ENCODE peak calls at places on chromosomes 4 and X, in four cellular contexts. X is H1, Q is endothelial cell of umbilical vein, T is K562. N is an unnamed sample. For H3K27me3, the result is how much of the 10 kb centered on the place peaks cover.

GRCh38 chr4:4631150-4631549 is 89.3 kb upstream of the STX18 start:
- DNase-seq in Q (no peak), T (no peak), X (no peak), N (no peak)

GRCh38 chrX:72366746-72367145 is 61.0 kb upstream of the CITED1 start:
- DNase-seq in T (no peak), X (no peak), Q (no peak), N (no peak)

GRCh38 chrX:6012357-6012756 is 216.3 kb downstream of the NLGN4X start:
- DNase-seq in X (no peak), T (no peak), Q (no peak), N (no peak)

GRCh38 chrX:122565952-122566351 is 618.1 kb upstream of the GRIA3 start:
- DNase-seq in T (no peak), Q (no peak), X (no peak), N (no peak)

GRCh38 chr4:22190855-22191254 is 242.3 kb upstream of the KCNIP4 start:
- DNase-seq in X (no peak), T (no peak), Q (no peak), N (no peak)

GRCh38 chr4:63983224-63983623 is 426.0 kb downstream of the TECRL start:
- DNase-seq in Q (no peak), T (no peak), X (no peak), N (no peak)

GRCh38 chr4:70365479-70365878 is 4.9 kb downstream of the SMR3A start:
- DNase-seq in T (no peak), Q (no peak), X (no peak), N (no peak)

GRCh38 chr4:188993871-188994270 is 854.6 kb downstream of the TRIML1 start:
- DNase-seq in T (no peak), Q (no peak), X (no peak), N (no peak)

GRCh38 chr4:168645933-168646768 is 149.3 kb downstream of the PALLD start:
- DNase-seq in X (no peak), Q (no peak), T (no peak), N (no peak)

GRCh38 chr4:77921701-77922100 is 59.1 kb downstream of the MRPL1 start:
- DNase-seq in T (no peak), Q (peak), X (no peak), N (no peak)

GRCh38 chr4:13706130-13706529 is 78.6 kb upstream of the BOD1L1 start:
- DNase-seq in Q (no peak), T (no peak), X (no peak), N (no peak)

GRCh38 chr4:36024901-36025610 is 219.3 kb downstream of the ARAP2 start:
- DNase-seq in Q (no peak), T (no peak), X (no peak), N (no peak)

GRCh38 chr4:186700746-186701145 is 22.9 kb downstream of the FAT1 start:
- DNase-seq in T (no peak), X (no peak), Q (no peak), N (no peak)

GRCh38 chrX:72368796-72369195 is 63.1 kb upstream of the CITED1 start:
- DNase-seq in X (no peak), Q (no peak), T (no peak), N (no peak)

GRCh38 chrX:11770320-11770719 is 12.3 kb downstream of the MSL3 start:
- DNase-seq in Q (peak), X (no peak), T (peak), N (peak)

GRCh38 chr4:2795558-2796260 is 2.8 kb downstream of the SH3BP2 start:
- DNase-seq in T (no peak), Q (no peak), X (no peak), N (no peak)

GRCh38 chrX:44585866-44586265 is 43.2 kb upstream of the FUNDC1 start:
- DNase-seq in Q (no peak), T (no peak), X (no peak), N (no peak)

GRCh38 chrX:136745215-136746173 is 35.2 kb downstream of the ARHGEF6 start:
- DNase-seq in X (no peak), Q (no peak), T (no peak), N (no peak)

GRCh38 chrX:68732906-68733493 is 85.5 kb downstream of the STARD8 start:
- DNase-seq in X (peak), Q (peak), T (peak), N (peak)
- H3K27me3 ChIP-seq in X (under half), Q (under half), T (under half), N (under half)

GRCh38 chr4:182556576-182556975 is 313.4 kb downstream of the TENM3 start:
- DNase-seq in T (no peak), Q (no peak), X (no peak), N (no peak)

GRCh38 chr4:182549386-182549785 is 306.2 kb downstream of the TENM3 start:
- DNase-seq in Q (no peak), T (no peak), X (no peak), N (no peak)

GRCh38 chr4:182552948-182553347 is 309.7 kb downstream of the TENM3 start:
- DNase-seq in Q (no peak), X (no peak), T (no peak), N (no peak)

GRCh38 chr4:182555997-182556418 is 312.8 kb downstream of the TENM3 start:
- DNase-seq in Q (no peak), T (no peak), X (no peak), N (no peak)

DNA sequence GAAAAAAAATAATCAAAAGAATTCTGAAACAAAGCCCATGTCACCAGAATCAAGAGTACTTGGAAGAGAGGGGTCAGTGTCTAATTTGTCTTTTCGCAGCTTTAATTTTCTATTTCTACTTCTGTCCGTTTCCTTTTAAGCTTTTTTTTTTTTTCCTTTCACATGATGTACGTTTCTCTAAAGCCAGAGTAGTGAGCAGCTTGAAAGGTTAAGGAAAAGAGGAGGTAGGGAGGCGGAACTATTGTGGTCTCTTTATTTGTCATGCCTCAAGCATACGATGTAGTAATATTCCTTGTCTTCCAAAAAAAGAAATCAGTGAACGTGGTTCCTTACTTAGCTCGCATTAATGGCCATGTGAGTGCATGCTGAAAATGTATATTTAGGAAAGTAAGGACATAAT is 311.5 kb downstream of the TENM3 start:
- DNase-seq in Q (no peak), T (no peak), X (no peak), N (no peak)
- H3K4me3 ChIP-seq in Q (no peak), T (no peak), X (no peak), N (no peak)

GRCh38 chr4:87109121-87109520 is 111.3 kb downstream of the KLHL8 start:
- DNase-seq in Q (no peak), X (no peak), T (no peak), N (no peak)

GRCh38 chr4:87112063-87112462 is 108.4 kb downstream of the KLHL8 start:
- DNase-seq in Q (no peak), T (no peak), X (no peak), N (no peak)

GRCh38 chr4:87105101-87105852 is 115.1 kb downstream of the KLHL8 start:
- DNase-seq in X (no peak), Q (no peak), T (no peak), N (no peak)

GRCh38 chr4:87109945-87110344 is 110.5 kb downstream of the KLHL8 start:
- DNase-seq in Q (no peak), T (no peak), X (no peak), N (no peak)

DNA sequence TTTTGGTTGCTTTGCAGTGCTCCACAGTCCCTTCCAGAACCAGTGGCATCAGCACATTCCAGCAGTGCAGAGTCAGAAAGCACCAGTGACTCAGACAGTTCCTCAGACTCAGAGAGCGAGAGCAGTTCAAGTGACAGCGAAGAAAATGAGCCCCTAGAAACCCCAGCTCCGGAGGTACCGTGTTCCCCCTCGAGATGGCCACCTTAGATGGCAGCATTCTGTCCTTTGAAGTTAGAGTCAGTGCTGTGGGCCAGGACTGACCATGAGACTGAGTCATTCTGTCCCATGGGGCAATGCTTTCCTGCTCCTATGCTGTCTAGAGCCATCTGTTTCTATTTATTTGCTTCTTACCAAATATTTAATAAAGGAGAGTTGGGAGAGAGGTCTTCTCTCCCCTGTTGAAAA is 112.3 kb downstream of the KLHL8 start:
- DNase-seq in Q (peak), X (no peak), T (no peak), N (no peak)
- TF ChIP-seq POLR2AphosphoS5 in Q (peak), X (no peak), T (no peak), N (no peak)

GRCh38 chr4:89719536-89719935 is 117.4 kb downstream of the SNCA start:
- DNase-seq in T (no peak), Q (no peak), X (no peak), N (no peak)

GRCh38 chr4:89727236-89727635 is 109.7 kb downstream of the SNCA start:
- DNase-seq in Q (no peak), T (no peak), X (no peak), N (no peak)

GRCh38 chr4:89723096-89723495 is 113.9 kb downstream of the SNCA start:
- DNase-seq in X (no peak), T (no peak), Q (peak), N (no peak)

GRCh38 chr4:89722517-89722916 is 114.4 kb downstream of the SNCA start:
- DNase-seq in T (no peak), X (no peak), Q (no peak), N (no peak)

DNA sequence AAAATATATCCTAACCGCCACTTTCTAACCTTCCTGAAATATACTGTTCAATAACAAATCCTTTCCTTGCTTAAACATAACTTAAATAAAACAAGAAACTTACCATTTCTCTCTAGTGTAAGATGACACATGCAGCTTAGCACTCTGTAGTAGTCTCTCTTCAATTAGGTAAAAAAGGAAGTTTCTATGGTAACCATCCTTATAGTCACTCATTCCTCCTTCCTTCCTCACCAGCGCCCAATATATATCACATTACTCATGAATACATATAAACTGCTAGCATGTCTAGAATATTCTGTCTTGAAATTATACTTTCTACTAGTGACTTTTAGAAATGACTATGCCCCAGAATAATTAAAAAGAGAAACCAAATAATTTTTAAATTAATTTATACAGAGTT is 112.2 kb downstream of the SNCA start:
- DNase-seq in T (no peak), X (no peak), Q (peak), N (no peak)
- H3K27me3 ChIP-seq in T (under half), X (under half), Q (under half), N (under half)

GRCh38 chrX:108737754-108738153 is 1.4 kb upstream of the IRS4 start:
- DNase-seq in T (no peak), Q (no peak), X (no peak), N (no peak)

GRCh38 chrX:108735087-108735679 is 1.2 kb downstream of the IRS4 start:
- DNase-seq in Q (peak), T (no peak), X (peak), N (peak)

GRCh38 chrX:108735680-108736508 is 469 bp downstream of the IRS4 start:
- DNase-seq in T (no peak), Q (peak), X (peak), N (no peak)

GRCh38 chrX:108734426-108734825 is 1.9 kb downstream of the IRS4 start:
- DNase-seq in Q (no peak), T (no peak), X (no peak), N (no peak)

DNA sequence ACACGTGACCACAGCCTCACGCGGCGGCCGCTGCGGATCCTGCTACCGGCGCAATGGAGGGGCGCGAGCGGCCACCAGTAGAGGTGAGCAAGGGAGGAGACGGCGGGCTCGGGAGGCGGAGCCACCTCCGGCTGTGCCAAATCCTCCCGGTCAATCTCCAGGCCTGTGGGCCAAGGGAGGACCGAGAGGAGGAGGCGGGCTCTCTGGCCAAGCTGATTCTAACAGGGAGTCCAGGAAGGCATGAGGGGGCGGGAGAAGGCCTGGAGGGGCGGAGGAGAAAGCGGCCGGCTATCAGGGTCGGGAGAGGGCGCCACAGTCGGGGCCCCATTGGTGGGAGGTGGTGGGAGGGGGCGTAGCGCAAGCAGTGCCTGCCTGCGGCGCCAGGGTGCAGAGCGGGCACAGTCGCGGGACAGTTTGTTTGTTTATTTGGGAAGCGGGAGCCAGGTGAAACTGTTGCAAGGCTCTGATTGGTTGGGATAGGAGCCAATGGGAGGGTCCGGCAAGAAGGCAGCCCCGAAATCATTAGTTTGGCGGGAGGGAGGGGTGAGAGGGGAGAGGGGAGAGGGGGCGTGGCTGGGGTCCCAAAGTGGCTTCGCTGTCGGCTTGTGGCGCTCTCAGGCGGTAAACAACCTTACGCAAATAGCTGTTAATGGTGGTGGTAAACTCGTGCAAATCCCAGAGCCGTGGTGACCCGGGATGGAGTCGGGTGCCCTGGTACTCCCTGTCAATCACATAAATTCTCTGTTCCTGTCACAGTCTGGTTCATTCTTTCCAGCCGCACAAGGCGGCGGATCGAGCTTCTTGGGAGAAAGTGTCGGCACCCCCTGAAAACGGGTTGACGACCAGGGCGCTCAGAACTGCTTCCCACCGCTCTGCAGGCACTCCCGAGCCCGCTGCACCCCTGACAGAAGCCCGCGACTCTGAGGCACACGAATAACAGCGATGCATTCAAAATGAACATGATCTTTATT is at the start of gene IRS4:
- DNase-seq in X (peak), T (no peak), Q (peak), N (peak)
- H3K4me3 ChIP-seq in X (peak), T (no peak), Q (peak), N (peak)

DNA sequence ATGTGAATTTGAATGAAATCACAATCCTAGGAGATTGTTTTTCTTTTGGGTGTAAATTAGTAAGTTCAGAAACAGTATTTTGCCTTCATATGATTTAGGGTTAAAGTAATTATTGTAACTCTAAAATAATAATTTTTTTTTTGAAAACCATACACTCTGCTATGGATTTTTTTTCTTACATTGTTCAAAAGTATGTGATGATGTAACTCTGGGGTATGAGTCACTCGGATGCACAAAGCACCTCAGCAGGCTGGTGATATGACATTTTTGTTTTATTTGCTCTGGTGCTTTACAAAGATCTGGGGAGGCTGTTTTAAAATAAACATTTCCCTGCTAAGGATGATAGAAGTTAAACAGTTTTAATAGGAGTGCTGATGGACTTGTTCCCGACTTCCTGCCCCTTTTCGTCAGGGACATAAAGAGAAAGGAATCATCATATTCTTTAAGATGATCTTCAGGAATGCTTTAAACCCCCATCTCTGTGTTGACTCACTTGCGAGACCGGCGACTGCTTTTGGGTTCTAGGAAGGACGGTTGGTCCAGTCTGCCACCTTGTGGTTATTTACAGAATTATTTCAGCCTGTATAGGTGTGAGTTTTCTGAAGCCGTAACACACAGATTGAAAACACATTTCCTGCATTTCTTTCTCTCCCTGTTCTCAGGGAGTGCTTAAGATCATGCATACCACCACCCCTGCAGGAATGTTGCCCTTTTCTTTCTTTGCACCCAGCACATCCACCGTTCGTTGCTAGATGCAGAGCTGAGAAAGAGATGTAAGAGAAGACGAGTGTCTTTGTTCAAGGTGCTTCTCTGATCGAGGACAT is 72.5 kb downstream of the RAPGEF2 start:
- DNase-seq in X (peak), T (peak), Q (peak), N (peak)
- TF ChIP-seq POLR2AphosphoS5 in X (no peak), T (no peak), Q (no peak), N (peak)

GRCh38 chrX:130159776-130160175 is 5.9 kb downstream of the AIFM1 start:
- DNase-seq in T (no peak), X (no peak), Q (no peak), N (no peak)
- H3K27me3 ChIP-seq in T (under half), X (under half), Q (under half), N (under half)

DNA sequence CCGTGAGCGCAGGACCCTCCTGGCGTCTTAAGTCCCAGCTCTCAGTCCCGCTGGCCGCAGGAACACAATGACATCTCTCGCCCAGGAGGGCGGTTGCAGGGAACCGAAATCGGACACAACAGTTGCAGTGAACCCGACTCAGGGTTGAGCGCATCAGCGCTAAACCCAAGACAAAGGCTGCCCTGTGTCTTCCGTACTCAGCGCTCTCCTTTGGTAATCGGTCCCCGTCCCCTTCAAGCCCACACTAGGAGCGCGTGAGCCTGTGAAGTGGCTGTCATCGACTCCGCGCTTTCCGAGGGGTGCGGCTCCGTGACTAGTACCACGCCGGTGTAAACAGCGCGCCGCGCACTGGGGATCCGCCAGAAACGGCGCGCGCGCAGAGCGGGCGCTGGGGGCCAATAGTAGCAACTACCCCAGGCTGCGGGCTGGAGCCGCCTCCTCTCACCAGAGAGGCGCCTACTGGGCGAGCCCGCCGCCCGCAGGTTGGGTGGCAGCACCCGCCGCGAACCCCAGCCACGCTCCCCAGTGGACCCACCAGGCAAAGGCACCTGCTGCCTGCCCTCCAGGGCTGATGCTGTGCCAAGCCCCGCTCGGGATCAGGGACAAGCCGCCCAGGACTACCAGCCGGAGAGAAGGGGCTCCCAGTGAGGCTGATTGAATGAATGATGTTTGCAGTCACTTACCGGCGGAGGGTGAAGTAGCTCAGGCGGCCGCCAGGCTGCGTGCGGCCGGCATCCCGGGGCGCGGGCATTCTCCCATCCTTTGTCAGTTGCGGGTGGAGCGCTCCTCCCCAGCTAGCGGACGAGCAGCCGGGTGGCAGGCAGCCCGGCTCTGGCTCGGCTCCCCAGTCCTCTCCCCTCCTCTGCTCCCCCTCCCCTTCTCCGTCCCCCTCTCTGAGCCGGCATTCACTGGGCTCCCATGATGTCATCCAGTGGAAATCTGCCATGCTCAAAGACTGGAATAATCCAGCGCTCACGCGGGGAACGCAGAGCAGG is 370.4 kb upstream of the SMIM31 start:
- DNase-seq in X (peak), T (no peak), Q (no peak), N (peak)
- H3K4me3 ChIP-seq in X (peak), T (no peak), Q (no peak), N (peak)

GRCh38 chr4:139816856-139817255 is 151.2 kb downstream of the MGST2 start:
- DNase-seq in X (no peak), T (no peak), Q (no peak), N (no peak)

GRCh38 chr4:139817657-139818452 is 152.2 kb downstream of the MGST2 start:
- DNase-seq in T (no peak), Q (no peak), X (no peak), N (no peak)

GRCh38 chr4:139814285-139815015 is 148.8 kb downstream of the MGST2 start:
- DNase-seq in T (no peak), X (no peak), Q (peak), N (peak)

GRCh38 chr4:139819082-139819481 is 153.5 kb downstream of the MGST2 start:
- DNase-seq in T (no peak), X (no peak), Q (no peak), N (no peak)

GRCh38 chr4:139815646-139816601 is 150.3 kb downstream of the MGST2 start:
- DNase-seq in Q (peak), T (no peak), X (peak), N (no peak)
- TF ChIP-seq POLR2AphosphoS5 in Q (peak), T (no peak), X (no peak), N (no peak)